ENCODE peak calls at places on chromosomes 5 and 9, in four cellular contexts. F is K562, W is GM12878, A is HL-60. J is an unnamed sample.

GRCh38 chr5:112689510-112689909 is 48.2 kb upstream of the APC start:
- DNase-seq in W (no peak), F (peak; percentile 56), A (no peak), J (no peak)

GRCh38 chr5:174608631-174609097 is 115.7 kb upstream of the MSX2 start:
- DNase-seq in W (no peak), A (peak; percentile 32), F (no peak), J (no peak)

GRCh38 chr9:133443982-133444381 is 15.8 kb upstream of the CACFD1 start:
- DNase-seq in A (no peak), W (no peak), F (no peak), J (no peak)

GRCh38 chr5:179803651-179804598 is 2.7 kb downstream of the MGAT4B start:
- DNase-seq in A (peak; percentile 94), F (peak; percentile 64), W (no peak), J (no peak)

GRCh38 chr5:84885479-84886258 is 501.0 kb upstream of the EDIL3 start:
- DNase-seq in A (no peak), F (no peak), W (no peak), J (no peak)

GRCh38 chr9:136244116-136244775 is 1.4 kb downstream of the QSOX2 start:
- DNase-seq in F (peak; percentile 35), A (peak; percentile 44), W (peak; percentile 76), J (peak; percentile 58)

GRCh38 chr9:18976368-18977238 is 56.4 kb downstream of the SAXO1 start:
- DNase-seq in F (no peak), A (no peak), W (no peak), J (no peak)

GRCh38 chr5:89117131-89117644 is 234.2 kb upstream of the MEF2C start:
- DNase-seq in F (peak; percentile 34), W (peak; percentile 55), A (no peak), J (no peak)

GRCh38 chr9:16445141-16445920 is 425.1 kb downstream of the BNC2 start:
- DNase-seq in A (no peak), W (no peak), F (no peak), J (no peak)

GRCh38 chr5:177099422-177100093 is 12.8 kb downstream of the FGFR4 start:
- DNase-seq in W (no peak), F (no peak), A (no peak), J (no peak)

GRCh38 chr9:135632823-135633222 is 6.5 kb downstream of the GLT6D1 start:
- DNase-seq in F (no peak), A (no peak), W (no peak), J (no peak)

GRCh38 chr5:180600554-180601041 is 9.3 kb upstream of the SCGB3A1 start:
- DNase-seq in F (no peak), W (no peak), A (no peak), J (peak; percentile 10)

GRCh38 chr5:137336161-137336560 is 163.0 kb downstream of the SPOCK1 start:
- DNase-seq in W (no peak), F (no peak), A (no peak), J (no peak)

GRCh38 chr5:180645609-180646204 is 3.7 kb downstream of the FLT4 start:
- DNase-seq in F (no peak), A (no peak), W (no peak), J (no peak)

GRCh38 chr5:178291969-178292825 is 59.6 kb upstream of the PHYKPL start:
- DNase-seq in F (no peak), W (no peak), A (no peak), J (no peak)

GRCh38 chr5:37751227-37751626 is 88.6 kb downstream of the GDNF start:
- DNase-seq in W (no peak), A (no peak), F (no peak), J (no peak)

GRCh38 chr5:83042507-83042906 is 34.7 kb downstream of the TMEM167A start:
- DNase-seq in F (no peak), W (no peak), A (no peak), J (no peak)

GRCh38 chr5:89546658-89547057 is 663.7 kb upstream of the MEF2C start:
- DNase-seq in F (no peak), A (no peak), W (no peak), J (no peak)

GRCh38 chr9:136489731-136490130 is 6.9 kb upstream of the SEC16A start:
- DNase-seq in A (no peak), W (no peak), F (no peak), J (no peak)

GRCh38 chr9:71916834-71917534 is 5.5 kb downstream of the C9orf85 start:
- DNase-seq in W (no peak), A (no peak), F (no peak), J (no peak)

GRCh38 chr9:133657120-133657661 is 21.0 kb downstream of the DBH start:
- DNase-seq in W (no peak), F (no peak), A (no peak), J (no peak)

GRCh38 chr9:34451545-34451944 is 6.8 kb downstream of the FAM219A start:
- DNase-seq in W (no peak), A (no peak), F (peak; percentile 60), J (no peak)

GRCh38 chr5:335740-336038 is 14.2 kb downstream of the AHRR start:
- DNase-seq in A (no peak), W (no peak), F (no peak), J (no peak)

GRCh38 chr5:159928122-159928960 is 12.1 kb downstream of the ADRA1B start:
- DNase-seq in W (no peak), A (no peak), F (no peak), J (no peak)

GRCh38 chr5:103690676-103691075 is 128.1 kb upstream of the NUDT12 start:
- DNase-seq in W (no peak), F (no peak), A (no peak), J (no peak)

GRCh38 chr9:77871483-77871882 is 160.1 kb downstream of the GNAQ start:
- DNase-seq in F (no peak), A (no peak), W (no peak), J (no peak)

GRCh38 chr5:67160985-67161384 is 35.6 kb downstream of the CD180 start:
- DNase-seq in W (no peak), F (no peak), A (no peak), J (no peak)

GRCh38 chr5:55154893-55155292 is 5.1 kb upstream of the GPX8 start:
- DNase-seq in A (no peak), W (no peak), F (no peak), J (no peak)

GRCh38 chr5:72107874-72108199 is 562 bp downstream of the MAP1B start:
- DNase-seq in F (peak; percentile 78), A (no peak), W (no peak), J (peak; percentile 39)

GRCh38 chr5:134714120-134714519 is 24.2 kb upstream of the CAMLG start:
- DNase-seq in W (no peak), F (peak; percentile 24), A (no peak), J (no peak)

GRCh38 chr9:17742065-17742464 is 163.2 kb downstream of the SH3GL2 start:
- DNase-seq in F (no peak), W (no peak), A (no peak), J (no peak)

GRCh38 chr5:172008689-172009141 is 2.3 kb upstream of the FBXW11 start:
- DNase-seq in F (peak; percentile 80), A (no peak), W (no peak), J (no peak)

GRCh38 chr5:135033866-135034185 is 202 bp downstream of the PITX1 start:
- DNase-seq in F (no peak), W (no peak), A (no peak), J (no peak)

GRCh38 chr9:77507212-77507961 is 140.7 kb downstream of the GNA14 start:
- DNase-seq in W (no peak), F (no peak), A (no peak), J (no peak)

GRCh38 chr9:133258061-133259015 is 16.7 kb downstream of the ABO start:
- DNase-seq in W (no peak), A (no peak), F (no peak), J (no peak)

GRCh38 chr5:28603869-28604268 is 1565.5 kb upstream of the CDH9 start:
- DNase-seq in W (no peak), F (no peak), A (no peak), J (no peak)

DNA sequence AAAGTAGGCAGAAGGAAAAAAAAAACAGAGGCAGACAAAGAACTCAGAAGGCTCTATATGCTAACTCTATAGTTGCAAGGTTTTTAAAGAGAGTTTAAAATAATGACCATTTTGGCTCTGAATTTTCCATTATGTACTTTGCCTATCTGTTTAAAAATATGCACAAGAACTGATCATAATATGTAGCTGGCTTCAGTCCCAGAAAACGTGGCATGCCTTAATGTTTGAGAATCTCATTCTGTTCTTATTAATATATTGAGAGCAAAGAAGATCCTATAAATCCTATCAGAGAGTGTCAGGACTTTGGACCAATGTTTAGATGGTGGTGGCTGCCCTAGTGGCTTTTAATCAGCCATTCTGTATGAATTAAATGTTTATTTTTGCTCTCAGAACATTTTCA is 121.5 kb downstream of the JMY start:
- DNase-seq in W (no peak), F (no peak), A (no peak), J (no peak)
- TF ChIP-seq POLR2AphosphoS5 in W (no peak), F (no peak), A (no peak), J (no peak)

DNA sequence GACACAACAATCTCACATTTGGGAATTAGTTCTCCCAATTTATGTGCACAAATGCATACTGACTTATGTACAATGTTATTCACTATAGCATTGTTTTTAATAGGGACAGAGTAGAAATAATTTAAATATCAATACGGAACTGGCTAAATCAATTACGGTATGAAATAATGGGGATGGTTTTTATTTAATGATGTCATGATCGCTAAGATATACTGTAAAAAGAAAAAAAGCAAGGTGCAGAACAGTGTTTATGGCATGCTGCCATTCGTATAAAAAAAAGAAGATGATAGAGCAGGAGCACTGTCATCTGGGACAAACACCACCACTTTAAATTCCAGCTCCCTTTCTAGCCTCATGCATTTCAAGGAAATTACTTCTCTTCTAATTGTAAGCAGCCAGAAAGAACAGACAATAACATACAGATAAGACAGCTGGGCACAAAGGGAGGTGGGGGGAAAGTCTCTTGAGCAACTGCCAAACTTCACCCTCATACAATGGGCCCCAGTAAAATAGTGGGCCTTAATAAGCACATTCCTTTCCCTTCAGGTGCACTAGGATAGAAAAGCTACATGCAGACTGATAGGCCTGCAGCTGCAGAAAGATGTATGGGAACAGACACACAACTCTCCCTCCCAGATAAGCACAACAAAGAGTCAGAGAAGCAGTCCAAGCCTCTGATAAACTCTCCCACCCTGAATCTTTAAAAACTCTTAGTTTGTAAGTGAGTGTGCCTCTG is 8.4 kb downstream of the SREK1IP1 start:
- DNase-seq in F (peak; percentile 60), A (no peak), W (no peak), J (no peak)
- TF ChIP-seq SPI1 in F (no peak), A (no peak), W (no peak), J (no peak)

DNA sequence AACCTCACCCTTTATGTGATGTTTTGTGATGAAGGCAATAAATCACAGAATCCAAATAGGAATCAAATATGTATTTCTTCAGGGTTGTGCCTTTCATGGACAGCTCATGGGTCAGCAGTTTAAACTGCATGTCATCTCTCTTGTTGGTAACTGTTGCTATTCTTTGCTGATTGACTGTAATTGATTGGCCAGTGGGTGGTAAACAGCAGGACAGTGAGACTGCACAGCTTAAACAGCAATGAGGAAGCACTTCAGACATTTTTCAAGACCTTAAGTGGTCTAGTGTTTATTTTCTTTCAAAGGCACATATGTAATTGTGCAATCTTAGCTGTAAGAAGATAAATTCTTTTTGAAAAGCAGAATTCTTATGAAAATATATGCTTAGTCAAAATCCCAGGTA is 260.5 kb downstream of the COX7C start:
- DNase-seq in F (no peak), W (no peak), A (no peak), J (no peak)
- TF ChIP-seq POLR2AphosphoS5 in F (no peak), W (no peak), A (no peak), J (no peak)

DNA sequence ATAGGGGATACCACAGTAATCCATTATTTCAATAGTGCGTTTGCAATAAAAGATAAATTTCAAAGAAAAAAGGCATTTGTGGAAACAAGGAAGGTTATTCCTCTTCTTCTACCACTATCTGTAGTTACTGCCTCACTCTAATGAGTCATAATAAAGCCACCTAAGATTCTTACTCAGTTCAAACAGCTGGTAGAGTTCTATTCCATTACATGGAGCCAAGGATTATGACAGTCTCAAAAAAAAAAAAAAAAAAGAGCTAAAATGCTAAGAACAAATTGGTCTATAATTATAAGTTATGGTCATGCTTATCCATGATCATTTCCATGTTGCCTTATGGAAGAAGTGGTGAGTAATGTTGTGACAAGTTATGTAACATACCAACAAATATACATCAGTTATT is 46.3 kb downstream of the DENND1A start:
- DNase-seq in W (no peak), A (no peak), F (no peak), J (no peak)
- TF ChIP-seq SPI1 in W (no peak), A (no peak), F (no peak), J (no peak)